ENCODE peak calls at places on chromosomes 4 and X, in ten cellular contexts. One of them, this sample, is unnamed.

GRCh38 chr4:21888195-21888976 is 60.2 kb downstream of the KCNIP4 start:
- DNase-seq in fibroblast of mammary gland: peak; percentile 97
- DNase-seq in tibial artery: no peak
- DNase-seq in stimulated activated naive B cell treated with anti-CD40 and anti-IgM and Interleukin-4, amounts not matched to agents 10 μg/mL and 1 μg/mL and 100 μg/mL, for 72 hours: no peak
- DNase-seq in astrocyte of the hippocampus: peak; percentile 87
- DNase-seq in HTR-8/SVneo: peak; percentile 8
- DNase-seq in left lung: no peak
- DNase-seq in A549: no peak
- DNase-seq in left cardiac atrium: no peak
- DNase-seq in nucleus accumbens: no peak
- DNase-seq in this sample: no peak

GRCh38 chr4:184573701-184574100 is 75.5 kb downstream of the CASP3 start:
- DNase-seq in fibroblast of mammary gland: no peak
- DNase-seq in tibial artery: no peak
- DNase-seq in stimulated activated naive B cell treated with anti-CD40 and anti-IgM and Interleukin-4, amounts not matched to agents 10 μg/mL and 1 μg/mL and 100 μg/mL, for 72 hours: no peak
- DNase-seq in astrocyte of the hippocampus: no peak
- DNase-seq in HTR-8/SVneo: no peak
- DNase-seq in left lung: no peak
- DNase-seq in A549: no peak
- DNase-seq in left cardiac atrium: no peak
- DNase-seq in nucleus accumbens: no peak
- DNase-seq in this sample: no peak

GRCh38 chr4:22369901-22370562 is 145.8 kb downstream of the ADGRA3 start:
- DNase-seq in fibroblast of mammary gland: no peak
- DNase-seq in tibial artery: no peak
- DNase-seq in stimulated activated naive B cell treated with anti-CD40 and anti-IgM and Interleukin-4, amounts not matched to agents 10 μg/mL and 1 μg/mL and 100 μg/mL, for 72 hours: no peak
- DNase-seq in astrocyte of the hippocampus: no peak
- DNase-seq in HTR-8/SVneo: no peak
- DNase-seq in left lung: no peak
- DNase-seq in A549: no peak
- DNase-seq in left cardiac atrium: no peak
- DNase-seq in nucleus accumbens: no peak
- DNase-seq in this sample: no peak

GRCh38 chrX:118164138-118164537 is 47.5 kb upstream of the KLHL13 start:
- DNase-seq in fibroblast of mammary gland: peak; percentile 72
- DNase-seq in tibial artery: no peak
- DNase-seq in stimulated activated naive B cell treated with anti-CD40 and anti-IgM and Interleukin-4, amounts not matched to agents 10 μg/mL and 1 μg/mL and 100 μg/mL, for 72 hours: no peak
- DNase-seq in astrocyte of the hippocampus: no peak
- DNase-seq in HTR-8/SVneo: no peak
- DNase-seq in left lung: no peak
- DNase-seq in A549: no peak
- DNase-seq in left cardiac atrium: no peak
- DNase-seq in nucleus accumbens: no peak
- DNase-seq in this sample: no peak

GRCh38 chr4:101230806-101231426 is 116.4 kb downstream of the PPP3CA start:
- DNase-seq in fibroblast of mammary gland: peak; percentile 35
- DNase-seq in tibial artery: no peak
- DNase-seq in stimulated activated naive B cell treated with anti-CD40 and anti-IgM and Interleukin-4, amounts not matched to agents 10 μg/mL and 1 μg/mL and 100 μg/mL, for 72 hours: no peak
- DNase-seq in astrocyte of the hippocampus: no peak
- DNase-seq in HTR-8/SVneo: no peak
- DNase-seq in left lung: no peak
- DNase-seq in A549: no peak
- DNase-seq in left cardiac atrium: no peak
- DNase-seq in nucleus accumbens: no peak
- DNase-seq in this sample: peak; percentile 14

GRCh38 chrX:70444326-70445196 is at the start of gene DLG3:
- DNase-seq in fibroblast of mammary gland: peak; percentile 29
- DNase-seq in tibial artery: no peak
- DNase-seq in stimulated activated naive B cell treated with anti-CD40 and anti-IgM and Interleukin-4, amounts not matched to agents 10 μg/mL and 1 μg/mL and 100 μg/mL, for 72 hours: no peak
- DNase-seq in astrocyte of the hippocampus: peak; percentile 70
- DNase-seq in HTR-8/SVneo: peak; percentile 56
- DNase-seq in left lung: no peak
- DNase-seq in A549: peak; percentile 42
- DNase-seq in left cardiac atrium: no peak
- DNase-seq in nucleus accumbens: peak; percentile 76
- DNase-seq in this sample: no peak

GRCh38 chr4:125780159-125780558 is 465.4 kb downstream of the FAT4 start:
- DNase-seq in fibroblast of mammary gland: peak; percentile 28
- DNase-seq in tibial artery: no peak
- DNase-seq in stimulated activated naive B cell treated with anti-CD40 and anti-IgM and Interleukin-4, amounts not matched to agents 10 μg/mL and 1 μg/mL and 100 μg/mL, for 72 hours: no peak
- DNase-seq in astrocyte of the hippocampus: no peak
- DNase-seq in HTR-8/SVneo: no peak
- DNase-seq in left lung: no peak
- DNase-seq in A549: no peak
- DNase-seq in left cardiac atrium: no peak
- DNase-seq in nucleus accumbens: no peak
- DNase-seq in this sample: no peak

GRCh38 chr4:146343199-146343598 is 128.9 kb downstream of the REELD1 start:
- DNase-seq in fibroblast of mammary gland: no peak
- DNase-seq in tibial artery: no peak
- DNase-seq in stimulated activated naive B cell treated with anti-CD40 and anti-IgM and Interleukin-4, amounts not matched to agents 10 μg/mL and 1 μg/mL and 100 μg/mL, for 72 hours: no peak
- DNase-seq in astrocyte of the hippocampus: no peak
- DNase-seq in HTR-8/SVneo: no peak
- DNase-seq in left lung: no peak
- DNase-seq in A549: no peak
- DNase-seq in left cardiac atrium: no peak
- DNase-seq in nucleus accumbens: no peak
- DNase-seq in this sample: no peak

GRCh38 chr4:65033899-65034298 is 624.6 kb upstream of the TECRL start:
- DNase-seq in fibroblast of mammary gland: peak; percentile 0
- DNase-seq in tibial artery: no peak
- DNase-seq in stimulated activated naive B cell treated with anti-CD40 and anti-IgM and Interleukin-4, amounts not matched to agents 10 μg/mL and 1 μg/mL and 100 μg/mL, for 72 hours: no peak
- DNase-seq in astrocyte of the hippocampus: peak; percentile 39
- DNase-seq in HTR-8/SVneo: no peak
- DNase-seq in left lung: no peak
- DNase-seq in A549: no peak
- DNase-seq in left cardiac atrium: no peak
- DNase-seq in nucleus accumbens: no peak
- DNase-seq in this sample: no peak

GRCh38 chr4:73662709-73663546 is 42.7 kb upstream of the RASSF6 start:
- DNase-seq in fibroblast of mammary gland: peak; percentile 84
- DNase-seq in tibial artery: no peak
- DNase-seq in stimulated activated naive B cell treated with anti-CD40 and anti-IgM and Interleukin-4, amounts not matched to agents 10 μg/mL and 1 μg/mL and 100 μg/mL, for 72 hours: no peak
- DNase-seq in astrocyte of the hippocampus: peak; percentile 73
- DNase-seq in HTR-8/SVneo: no peak
- DNase-seq in left lung: no peak
- DNase-seq in A549: peak; percentile 19
- DNase-seq in left cardiac atrium: no peak
- DNase-seq in nucleus accumbens: no peak
- DNase-seq in this sample: peak; percentile 17

GRCh38 chr4:17770845-17771244 is 10.6 kb downstream of the FAM184B start:
- DNase-seq in fibroblast of mammary gland: no peak
- DNase-seq in tibial artery: no peak
- DNase-seq in stimulated activated naive B cell treated with anti-CD40 and anti-IgM and Interleukin-4, amounts not matched to agents 10 μg/mL and 1 μg/mL and 100 μg/mL, for 72 hours: no peak
- DNase-seq in astrocyte of the hippocampus: peak; percentile 66
- DNase-seq in HTR-8/SVneo: no peak
- DNase-seq in left lung: no peak
- DNase-seq in A549: no peak
- DNase-seq in left cardiac atrium: no peak
- DNase-seq in nucleus accumbens: no peak
- DNase-seq in this sample: no peak

GRCh38 chrX:123201720-123202119 is 17.6 kb downstream of the GRIA3 start:
- DNase-seq in fibroblast of mammary gland: peak; percentile 33
- DNase-seq in tibial artery: no peak
- DNase-seq in stimulated activated naive B cell treated with anti-CD40 and anti-IgM and Interleukin-4, amounts not matched to agents 10 μg/mL and 1 μg/mL and 100 μg/mL, for 72 hours: no peak
- DNase-seq in astrocyte of the hippocampus: peak; percentile 4
- DNase-seq in HTR-8/SVneo: no peak
- DNase-seq in left lung: no peak
- DNase-seq in A549: no peak
- DNase-seq in left cardiac atrium: no peak
- DNase-seq in nucleus accumbens: no peak
- DNase-seq in this sample: no peak

GRCh38 chrX:42691196-42691595 is 86.8 kb downstream of the PPP1R2C start:
- DNase-seq in fibroblast of mammary gland: no peak
- DNase-seq in tibial artery: no peak
- DNase-seq in stimulated activated naive B cell treated with anti-CD40 and anti-IgM and Interleukin-4, amounts not matched to agents 10 μg/mL and 1 μg/mL and 100 μg/mL, for 72 hours: no peak
- DNase-seq in astrocyte of the hippocampus: no peak
- DNase-seq in HTR-8/SVneo: no peak
- DNase-seq in left lung: no peak
- DNase-seq in A549: no peak
- DNase-seq in left cardiac atrium: no peak
- DNase-seq in nucleus accumbens: no peak
- DNase-seq in this sample: no peak

GRCh38 chrX:103628386-103629290 is at the start of gene TCEAL1:
- DNase-seq in fibroblast of mammary gland: peak; percentile 42
- DNase-seq in tibial artery: peak; percentile 82
- DNase-seq in stimulated activated naive B cell treated with anti-CD40 and anti-IgM and Interleukin-4, amounts not matched to agents 10 μg/mL and 1 μg/mL and 100 μg/mL, for 72 hours: no peak
- DNase-seq in astrocyte of the hippocampus: peak; percentile 61
- DNase-seq in HTR-8/SVneo: no peak
- DNase-seq in left lung: peak; percentile 72
- DNase-seq in A549: no peak
- DNase-seq in left cardiac atrium: peak; percentile 64
- DNase-seq in nucleus accumbens: peak; percentile 66
- DNase-seq in this sample: peak; percentile 50

This sample was measured in erythroblast.